ENCODE peak calls at places on chromosome 15, in eight cellular contexts. One of them, this sample, is unnamed.

GRCh38 chr15:74593122-74593521 is 22.5 kb upstream of the CLK3 start:
- DNase-seq in type B pancreatic cell: no peak
- DNase-seq in AG04449: no peak
- DNase-seq in suprapubic skin: no peak
- DNase-seq in lower lobe of right lung: no peak
- DNase-seq in esophagus squamous epithelium: no peak
- DNase-seq in transverse colon: no peak
- DNase-seq in astrocyte of the spinal cord: no peak
- DNase-seq in this sample: no peak

GRCh38 chr15:40270246-40270995 is 12.4 kb downstream of the ANKRD63 start:
- DNase-seq in type B pancreatic cell: no peak
- DNase-seq in AG04449: no peak
- DNase-seq in suprapubic skin: no peak
- DNase-seq in lower lobe of right lung: no peak
- DNase-seq in esophagus squamous epithelium: no peak
- DNase-seq in transverse colon: no peak
- DNase-seq in astrocyte of the spinal cord: no peak
- DNase-seq in this sample: no peak

GRCh38 chr15:74913041-74913440 is 6.4 kb upstream of the FAM219B start:
- DNase-seq in type B pancreatic cell: no peak
- DNase-seq in AG04449: no peak
- DNase-seq in suprapubic skin: no peak
- DNase-seq in lower lobe of right lung: no peak
- DNase-seq in esophagus squamous epithelium: no peak
- DNase-seq in transverse colon: no peak
- DNase-seq in astrocyte of the spinal cord: no peak
- DNase-seq in this sample: no peak

GRCh38 chr15:89806565-89807550 is 7.8 kb downstream of the ANPEP start:
- DNase-seq in type B pancreatic cell: no peak
- DNase-seq in AG04449: no peak
- DNase-seq in suprapubic skin: peak
- DNase-seq in lower lobe of right lung: peak
- DNase-seq in esophagus squamous epithelium: no peak
- DNase-seq in transverse colon: peak
- DNase-seq in astrocyte of the spinal cord: no peak
- DNase-seq in this sample: no peak

GRCh38 chr15:41832208-41832607 is 4.3 kb downstream of the JMJD7 start:
- DNase-seq in type B pancreatic cell: no peak
- DNase-seq in AG04449: no peak
- DNase-seq in suprapubic skin: no peak
- DNase-seq in lower lobe of right lung: no peak
- DNase-seq in esophagus squamous epithelium: no peak
- DNase-seq in transverse colon: no peak
- DNase-seq in astrocyte of the spinal cord: no peak
- DNase-seq in this sample: no peak

GRCh38 chr15:48002772-48003171 is 118.0 kb upstream of the SLC24A5 start:
- DNase-seq in type B pancreatic cell: no peak
- DNase-seq in AG04449: no peak
- DNase-seq in suprapubic skin: no peak
- DNase-seq in lower lobe of right lung: no peak
- DNase-seq in esophagus squamous epithelium: no peak
- DNase-seq in transverse colon: no peak
- DNase-seq in astrocyte of the spinal cord: no peak
- DNase-seq in this sample: no peak

GRCh38 chr15:72998226-72998625 is 54.0 kb upstream of the NEO1 start:
- DNase-seq in type B pancreatic cell: no peak
- DNase-seq in AG04449: no peak
- DNase-seq in suprapubic skin: no peak
- DNase-seq in lower lobe of right lung: no peak
- DNase-seq in esophagus squamous epithelium: no peak
- DNase-seq in transverse colon: no peak
- DNase-seq in astrocyte of the spinal cord: no peak
- DNase-seq in this sample: no peak

GRCh38 chr15:81783586-81783985 is 262.2 kb downstream of the MEX3B start:
- DNase-seq in type B pancreatic cell: no peak
- DNase-seq in AG04449: no peak
- DNase-seq in suprapubic skin: no peak
- DNase-seq in lower lobe of right lung: no peak
- DNase-seq in esophagus squamous epithelium: no peak
- DNase-seq in transverse colon: no peak
- DNase-seq in astrocyte of the spinal cord: no peak
- DNase-seq in this sample: no peak

GRCh38 chr15:78315686-78316085 is 16.3 kb upstream of the SKIC8 start:
- DNase-seq in type B pancreatic cell: no peak
- DNase-seq in AG04449: no peak
- DNase-seq in suprapubic skin: no peak
- DNase-seq in lower lobe of right lung: peak
- DNase-seq in esophagus squamous epithelium: no peak
- DNase-seq in transverse colon: peak
- DNase-seq in astrocyte of the spinal cord: no peak
- DNase-seq in this sample: no peak

GRCh38 chr15:78320173-78320572 is 20.0 kb upstream of the CRABP1 start:
- DNase-seq in type B pancreatic cell: no peak
- DNase-seq in AG04449: no peak
- DNase-seq in suprapubic skin: no peak
- DNase-seq in lower lobe of right lung: peak
- DNase-seq in esophagus squamous epithelium: no peak
- DNase-seq in transverse colon: no peak
- DNase-seq in astrocyte of the spinal cord: no peak
- DNase-seq in this sample: no peak

GRCh38 chr15:78319588-78319987 is 20.2 kb upstream of the SKIC8 start:
- DNase-seq in type B pancreatic cell: no peak
- DNase-seq in AG04449: no peak
- DNase-seq in suprapubic skin: no peak
- DNase-seq in lower lobe of right lung: peak
- DNase-seq in esophagus squamous epithelium: no peak
- DNase-seq in transverse colon: no peak
- DNase-seq in astrocyte of the spinal cord: no peak
- DNase-seq in this sample: no peak

GRCh38 chr15:78316211-78317077 is 17.0 kb upstream of the SKIC8 start:
- DNase-seq in type B pancreatic cell: no peak
- DNase-seq in AG04449: no peak
- DNase-seq in suprapubic skin: no peak
- DNase-seq in lower lobe of right lung: no peak
- DNase-seq in esophagus squamous epithelium: no peak
- DNase-seq in transverse colon: peak
- DNase-seq in astrocyte of the spinal cord: no peak
- DNase-seq in this sample: no peak

DNA sequence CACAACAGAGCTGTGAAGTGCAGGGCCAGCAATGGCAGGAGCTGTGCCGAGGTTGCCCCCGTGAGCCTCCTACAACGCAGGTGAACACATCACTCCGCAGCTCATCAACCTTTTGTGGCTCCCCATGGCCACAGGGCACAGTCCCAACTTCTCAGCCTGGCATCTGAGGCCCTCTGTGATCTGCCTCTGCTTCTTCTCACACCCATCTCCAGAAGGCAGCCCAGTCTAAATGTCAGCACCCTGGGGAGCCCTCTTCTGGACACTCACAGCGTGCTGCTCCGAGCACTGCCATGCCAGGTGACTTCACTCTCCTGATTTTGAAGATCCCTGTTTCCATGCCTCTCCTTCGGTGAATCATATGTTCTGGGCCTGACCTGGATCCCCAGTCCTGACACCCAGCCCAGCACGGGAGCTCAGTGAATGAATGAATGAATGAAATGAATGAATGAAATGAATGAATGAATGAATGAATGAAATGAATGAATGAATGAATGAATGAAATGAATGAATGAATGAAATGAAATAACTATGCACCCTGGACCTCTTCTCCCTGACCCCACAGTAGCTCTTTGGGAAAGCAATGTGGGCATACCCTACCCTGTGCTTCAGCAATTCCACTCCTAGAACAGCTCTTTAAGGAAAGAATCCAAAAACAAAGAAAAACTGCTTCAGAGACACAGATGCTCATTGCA is 17.9 kb upstream of the SKIC8 start:
- DNase-seq in type B pancreatic cell: no peak
- DNase-seq in AG04449: no peak
- DNase-seq in suprapubic skin: no peak
- DNase-seq in lower lobe of right lung: no peak
- DNase-seq in esophagus squamous epithelium: no peak
- DNase-seq in transverse colon: peak
- DNase-seq in astrocyte of the spinal cord: no peak
- DNase-seq in this sample: no peak
- TF ChIP-seq CTCF in type B pancreatic cell: no peak
- TF ChIP-seq CTCF in AG04449: no peak
- TF ChIP-seq CTCF in suprapubic skin: no peak
- TF ChIP-seq CTCF in lower lobe of right lung: no peak
- TF ChIP-seq CTCF in esophagus squamous epithelium: no peak
- TF ChIP-seq CTCF in transverse colon: peak
- TF ChIP-seq CTCF in astrocyte of the spinal cord: peak
- TF ChIP-seq CTCF in this sample: peak

GRCh38 chr15:27064080-27064479 is 93.1 kb downstream of the GABRG3 start:
- DNase-seq in type B pancreatic cell: no peak
- DNase-seq in AG04449: no peak
- DNase-seq in suprapubic skin: no peak
- DNase-seq in lower lobe of right lung: no peak
- DNase-seq in esophagus squamous epithelium: no peak
- DNase-seq in transverse colon: no peak
- DNase-seq in astrocyte of the spinal cord: no peak
- DNase-seq in this sample: no peak

GRCh38 chr15:27061739-27062138 is 90.8 kb downstream of the GABRG3 start:
- DNase-seq in type B pancreatic cell: no peak
- DNase-seq in AG04449: no peak
- DNase-seq in suprapubic skin: no peak
- DNase-seq in lower lobe of right lung: no peak
- DNase-seq in esophagus squamous epithelium: no peak
- DNase-seq in transverse colon: no peak
- DNase-seq in astrocyte of the spinal cord: no peak
- DNase-seq in this sample: no peak

GRCh38 chr15:27058939-27059338 is 88.0 kb downstream of the GABRG3 start:
- DNase-seq in type B pancreatic cell: no peak
- DNase-seq in AG04449: no peak
- DNase-seq in suprapubic skin: no peak
- DNase-seq in lower lobe of right lung: no peak
- DNase-seq in esophagus squamous epithelium: no peak
- DNase-seq in transverse colon: no peak
- DNase-seq in astrocyte of the spinal cord: no peak
- DNase-seq in this sample: no peak

GRCh38 chr15:27057904-27058645 is 87.1 kb downstream of the GABRG3 start:
- DNase-seq in type B pancreatic cell: no peak
- DNase-seq in AG04449: no peak
- DNase-seq in suprapubic skin: no peak
- DNase-seq in lower lobe of right lung: no peak
- DNase-seq in esophagus squamous epithelium: no peak
- DNase-seq in transverse colon: no peak
- DNase-seq in astrocyte of the spinal cord: peak
- DNase-seq in this sample: no peak

GRCh38 chr15:27059610-27060202 is 88.7 kb downstream of the GABRG3 start:
- DNase-seq in type B pancreatic cell: no peak
- DNase-seq in AG04449: no peak
- DNase-seq in suprapubic skin: no peak
- DNase-seq in lower lobe of right lung: no peak
- DNase-seq in esophagus squamous epithelium: no peak
- DNase-seq in transverse colon: no peak
- DNase-seq in astrocyte of the spinal cord: peak
- DNase-seq in this sample: peak
- TF ChIP-seq CTCF in type B pancreatic cell: peak
- TF ChIP-seq CTCF in AG04449: peak
- TF ChIP-seq CTCF in suprapubic skin: no peak
- TF ChIP-seq CTCF in lower lobe of right lung: peak
- TF ChIP-seq CTCF in esophagus squamous epithelium: no peak
- TF ChIP-seq CTCF in transverse colon: peak
- TF ChIP-seq CTCF in astrocyte of the spinal cord: peak
- TF ChIP-seq CTCF in this sample: peak

GRCh38 chr15:98874359-98874758 is 133.2 kb downstream of the PGPEP1L start:
- DNase-seq in type B pancreatic cell: no peak
- DNase-seq in AG04449: no peak
- DNase-seq in suprapubic skin: no peak
- DNase-seq in lower lobe of right lung: no peak
- DNase-seq in esophagus squamous epithelium: no peak
- DNase-seq in transverse colon: no peak
- DNase-seq in astrocyte of the spinal cord: no peak
- DNase-seq in this sample: no peak

GRCh38 chr15:98872777-98873176 is 134.8 kb downstream of the PGPEP1L start:
- DNase-seq in type B pancreatic cell: no peak
- DNase-seq in AG04449: no peak
- DNase-seq in suprapubic skin: no peak
- DNase-seq in lower lobe of right lung: no peak
- DNase-seq in esophagus squamous epithelium: no peak
- DNase-seq in transverse colon: no peak
- DNase-seq in astrocyte of the spinal cord: no peak
- DNase-seq in this sample: no peak

GRCh38 chr15:98874773-98875172 is 132.8 kb downstream of the PGPEP1L start:
- DNase-seq in type B pancreatic cell: no peak
- DNase-seq in AG04449: no peak
- DNase-seq in suprapubic skin: no peak
- DNase-seq in lower lobe of right lung: no peak
- DNase-seq in esophagus squamous epithelium: no peak
- DNase-seq in transverse colon: no peak
- DNase-seq in astrocyte of the spinal cord: no peak
- DNase-seq in this sample: no peak

GRCh38 chr15:98875309-98875708 is 132.3 kb downstream of the PGPEP1L start:
- DNase-seq in type B pancreatic cell: no peak
- DNase-seq in AG04449: no peak
- DNase-seq in suprapubic skin: no peak
- DNase-seq in lower lobe of right lung: no peak
- DNase-seq in esophagus squamous epithelium: no peak
- DNase-seq in transverse colon: no peak
- DNase-seq in astrocyte of the spinal cord: no peak
- DNase-seq in this sample: no peak

DNA sequence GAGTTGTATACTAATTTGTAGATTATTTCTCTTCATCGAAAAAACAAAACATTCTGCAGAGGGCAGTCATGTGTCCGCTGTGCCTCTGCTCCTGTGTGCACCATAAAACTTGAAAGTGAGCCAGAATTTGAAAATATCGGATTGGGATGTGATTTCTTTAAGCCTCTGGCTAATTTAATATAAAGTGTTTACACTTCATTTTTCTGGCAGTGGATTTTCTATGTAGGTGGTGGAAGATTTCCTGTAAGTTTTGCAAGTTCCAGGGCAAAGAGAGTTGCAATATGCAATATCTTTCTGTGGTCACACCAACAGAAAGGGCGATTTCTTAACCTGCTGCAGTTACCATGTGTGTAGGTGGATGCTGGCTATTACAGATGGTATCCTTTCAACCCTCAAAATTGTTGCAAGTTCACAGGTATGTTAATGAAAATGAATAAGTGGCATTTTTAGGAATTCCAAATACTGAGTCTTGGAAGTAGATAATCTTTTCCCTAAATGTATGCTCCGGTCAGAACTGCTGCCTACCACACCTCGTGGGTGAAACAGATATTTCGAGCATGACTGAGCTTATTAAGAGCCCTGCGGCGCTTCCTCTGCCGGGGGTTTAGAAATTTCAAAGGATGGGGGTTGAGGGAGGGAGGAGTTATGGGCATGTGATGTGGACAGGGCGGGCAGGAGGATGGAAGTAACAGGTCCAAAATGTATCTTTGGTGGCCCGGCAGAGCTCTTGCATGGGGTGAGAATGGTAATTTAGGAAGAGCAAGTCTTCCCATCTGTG is 134.0 kb downstream of the PGPEP1L start:
- DNase-seq in type B pancreatic cell: no peak
- DNase-seq in AG04449: no peak
- DNase-seq in suprapubic skin: no peak
- DNase-seq in lower lobe of right lung: peak
- DNase-seq in esophagus squamous epithelium: no peak
- DNase-seq in transverse colon: no peak
- DNase-seq in astrocyte of the spinal cord: peak
- DNase-seq in this sample: peak
- TF ChIP-seq CTCF in type B pancreatic cell: no peak
- TF ChIP-seq CTCF in AG04449: no peak
- TF ChIP-seq CTCF in suprapubic skin: no peak
- TF ChIP-seq CTCF in lower lobe of right lung: no peak
- TF ChIP-seq CTCF in esophagus squamous epithelium: no peak
- TF ChIP-seq CTCF in transverse colon: no peak
- TF ChIP-seq CTCF in astrocyte of the spinal cord: no peak
- TF ChIP-seq CTCF in this sample: peak

DNA sequence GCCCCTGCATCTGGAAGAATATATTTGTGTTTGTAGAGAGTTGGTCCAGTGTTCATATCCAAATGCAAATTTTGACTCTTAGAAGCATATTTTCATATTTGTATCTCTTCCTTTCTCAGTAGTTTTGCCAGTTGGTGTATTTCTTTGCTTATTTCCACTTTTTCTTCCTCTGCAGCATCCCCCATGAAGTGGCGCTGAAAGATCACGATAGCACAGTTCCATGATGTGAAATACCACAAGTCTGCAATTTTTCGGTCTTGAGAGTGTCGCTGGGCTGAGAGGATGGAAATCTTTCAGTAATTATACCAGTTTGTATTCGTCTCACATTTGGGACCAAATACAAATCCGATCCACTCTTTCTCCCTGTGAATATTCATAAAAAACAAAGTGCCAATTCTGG is 311.8 kb upstream of the DPH6 start:
- DNase-seq in type B pancreatic cell: no peak
- DNase-seq in AG04449: no peak
- DNase-seq in suprapubic skin: no peak
- DNase-seq in lower lobe of right lung: no peak
- DNase-seq in esophagus squamous epithelium: no peak
- DNase-seq in transverse colon: no peak
- DNase-seq in astrocyte of the spinal cord: no peak
- DNase-seq in this sample: no peak
- TF ChIP-seq CTCF in type B pancreatic cell: no peak
- TF ChIP-seq CTCF in AG04449: no peak
- TF ChIP-seq CTCF in suprapubic skin: no peak
- TF ChIP-seq CTCF in lower lobe of right lung: no peak
- TF ChIP-seq CTCF in esophagus squamous epithelium: no peak
- TF ChIP-seq CTCF in transverse colon: no peak
- TF ChIP-seq CTCF in astrocyte of the spinal cord: no peak
- TF ChIP-seq CTCF in this sample: no peak